ENCODE peak calls at places on chromosomes 2 and 18, in ten cellular contexts. One of them, this sample, is unnamed.

GRCh38 chr2:157302492-157303099 is 23.0 kb downstream of the ERMN start:
- DNase-seq in NT2/D1: no peak
- DNase-seq in trophoblast cell: peak
- DNase-seq in CD8-positive, alpha-beta memory T cell: peak
- DNase-seq in Jurkat, Clone E6-1: peak
- DNase-seq in tibial artery: no peak
- DNase-seq in body of pancreas: peak
- DNase-seq in neural progenitor cell: peak
- DNase-seq in brain microvascular endothelial cell: peak
- DNase-seq in cardiac muscle cell: peak
- DNase-seq in this sample: no peak

GRCh38 chr18:46265190-46266156 is 161.3 kb downstream of the HAUS1 start:
- DNase-seq in CD8-positive, alpha-beta memory T cell: no peak
- DNase-seq in cardiac muscle cell: no peak
- DNase-seq in brain microvascular endothelial cell: peak
- DNase-seq in body of pancreas: no peak
- DNase-seq in Jurkat, Clone E6-1: no peak
- DNase-seq in trophoblast cell: no peak
- DNase-seq in tibial artery: no peak
- DNase-seq in NT2/D1: no peak
- DNase-seq in neural progenitor cell: no peak
- DNase-seq in this sample: no peak

GRCh38 chr18:8967573-8967972 is 134.9 kb upstream of the NDUFV2 start:
- DNase-seq in Jurkat, Clone E6-1: no peak
- DNase-seq in CD8-positive, alpha-beta memory T cell: no peak
- DNase-seq in brain microvascular endothelial cell: no peak
- DNase-seq in tibial artery: no peak
- DNase-seq in trophoblast cell: no peak
- DNase-seq in cardiac muscle cell: no peak
- DNase-seq in body of pancreas: no peak
- DNase-seq in NT2/D1: no peak
- DNase-seq in neural progenitor cell: no peak
- DNase-seq in this sample: no peak

GRCh38 chr2:189213226-189213625 is 33.7 kb upstream of the COL5A2 start:
- DNase-seq in Jurkat, Clone E6-1: no peak
- DNase-seq in brain microvascular endothelial cell: no peak
- DNase-seq in tibial artery: no peak
- DNase-seq in trophoblast cell: no peak
- DNase-seq in neural progenitor cell: no peak
- DNase-seq in CD8-positive, alpha-beta memory T cell: no peak
- DNase-seq in cardiac muscle cell: no peak
- DNase-seq in body of pancreas: no peak
- DNase-seq in NT2/D1: no peak
- DNase-seq in this sample: no peak

GRCh38 chr2:26605969-26606846 is 35.0 kb downstream of the CIB4 start:
- DNase-seq in tibial artery: peak
- DNase-seq in CD8-positive, alpha-beta memory T cell: no peak
- DNase-seq in trophoblast cell: no peak
- DNase-seq in brain microvascular endothelial cell: no peak
- DNase-seq in NT2/D1: no peak
- DNase-seq in Jurkat, Clone E6-1: no peak
- DNase-seq in cardiac muscle cell: no peak
- DNase-seq in body of pancreas: no peak
- DNase-seq in neural progenitor cell: no peak
- DNase-seq in this sample: no peak

GRCh38 chr2:157498501-157498900 is 54.6 kb upstream of the CYTIP start:
- DNase-seq in brain microvascular endothelial cell: no peak
- DNase-seq in body of pancreas: no peak
- DNase-seq in trophoblast cell: no peak
- DNase-seq in neural progenitor cell: no peak
- DNase-seq in cardiac muscle cell: no peak
- DNase-seq in CD8-positive, alpha-beta memory T cell: no peak
- DNase-seq in tibial artery: no peak
- DNase-seq in NT2/D1: no peak
- DNase-seq in Jurkat, Clone E6-1: no peak
- DNase-seq in this sample: no peak

GRCh38 chr2:122851972-122852531 is 1096.6 kb downstream of the TSN start:
- DNase-seq in CD8-positive, alpha-beta memory T cell: no peak
- DNase-seq in Jurkat, Clone E6-1: no peak
- DNase-seq in tibial artery: no peak
- DNase-seq in trophoblast cell: no peak
- DNase-seq in neural progenitor cell: no peak
- DNase-seq in cardiac muscle cell: no peak
- DNase-seq in NT2/D1: no peak
- DNase-seq in body of pancreas: no peak
- DNase-seq in brain microvascular endothelial cell: no peak
- DNase-seq in this sample: no peak

GRCh38 chr18:32019251-32019943 is 772 bp downstream of the RNF125 start:
- DNase-seq in Jurkat, Clone E6-1: peak
- DNase-seq in NT2/D1: peak
- DNase-seq in brain microvascular endothelial cell: peak
- DNase-seq in neural progenitor cell: peak
- DNase-seq in tibial artery: peak
- DNase-seq in trophoblast cell: no peak
- DNase-seq in CD8-positive, alpha-beta memory T cell: peak
- DNase-seq in cardiac muscle cell: peak
- DNase-seq in body of pancreas: peak
- DNase-seq in this sample: no peak

GRCh38 chr18:48022531-48023330 is 92.3 kb upstream of the SMAD2 start:
- DNase-seq in trophoblast cell: peak
- DNase-seq in neural progenitor cell: peak
- DNase-seq in CD8-positive, alpha-beta memory T cell: no peak
- DNase-seq in brain microvascular endothelial cell: peak
- DNase-seq in body of pancreas: no peak
- DNase-seq in tibial artery: peak
- DNase-seq in NT2/D1: peak
- DNase-seq in Jurkat, Clone E6-1: peak
- DNase-seq in cardiac muscle cell: peak
- DNase-seq in this sample: no peak

GRCh38 chr2:234916674-234917073 is 35.1 kb upstream of the SH3BP4 start:
- DNase-seq in neural progenitor cell: no peak
- DNase-seq in Jurkat, Clone E6-1: no peak
- DNase-seq in trophoblast cell: no peak
- DNase-seq in cardiac muscle cell: no peak
- DNase-seq in tibial artery: no peak
- DNase-seq in brain microvascular endothelial cell: no peak
- DNase-seq in body of pancreas: no peak
- DNase-seq in NT2/D1: no peak
- DNase-seq in CD8-positive, alpha-beta memory T cell: no peak
- DNase-seq in this sample: no peak

GRCh38 chr2:58239243-58239642 is 1.9 kb downstream of the FANCL start:
- DNase-seq in cardiac muscle cell: no peak
- DNase-seq in brain microvascular endothelial cell: no peak
- DNase-seq in NT2/D1: no peak
- DNase-seq in neural progenitor cell: no peak
- DNase-seq in trophoblast cell: no peak
- DNase-seq in Jurkat, Clone E6-1: no peak
- DNase-seq in tibial artery: no peak
- DNase-seq in CD8-positive, alpha-beta memory T cell: no peak
- DNase-seq in body of pancreas: no peak
- DNase-seq in this sample: no peak
- H3K4me3 ChIP-seq in cardiac muscle cell: no peak
- H3K4me3 ChIP-seq in brain microvascular endothelial cell: no peak
- H3K4me3 ChIP-seq in NT2/D1: peak
- H3K4me3 ChIP-seq in neural progenitor cell: peak
- H3K4me3 ChIP-seq in trophoblast cell: no peak
- H3K4me3 ChIP-seq in Jurkat, Clone E6-1: no peak
- H3K4me3 ChIP-seq in tibial artery: no peak
- H3K4me3 ChIP-seq in CD8-positive, alpha-beta memory T cell: no peak
- H3K4me3 ChIP-seq in body of pancreas: no peak
- H3K4me3 ChIP-seq in this sample: no peak

GRCh38 chr2:237598468-237599208 is 8.1 kb upstream of the RAB17 start:
- DNase-seq in body of pancreas: no peak
- DNase-seq in trophoblast cell: no peak
- DNase-seq in CD8-positive, alpha-beta memory T cell: no peak
- DNase-seq in tibial artery: no peak
- DNase-seq in Jurkat, Clone E6-1: no peak
- DNase-seq in neural progenitor cell: no peak
- DNase-seq in cardiac muscle cell: no peak
- DNase-seq in brain microvascular endothelial cell: no peak
- DNase-seq in NT2/D1: no peak
- DNase-seq in this sample: no peak

GRCh38 chr2:237601453-237602116 is 11.1 kb upstream of the RAB17 start:
- DNase-seq in Jurkat, Clone E6-1: no peak
- DNase-seq in brain microvascular endothelial cell: no peak
- DNase-seq in neural progenitor cell: peak
- DNase-seq in tibial artery: no peak
- DNase-seq in trophoblast cell: no peak
- DNase-seq in cardiac muscle cell: peak
- DNase-seq in body of pancreas: no peak
- DNase-seq in NT2/D1: peak
- DNase-seq in CD8-positive, alpha-beta memory T cell: no peak
- DNase-seq in this sample: no peak

GRCh38 chr2:237597680-237598145 is 7.2 kb upstream of the RAB17 start:
- DNase-seq in tibial artery: no peak
- DNase-seq in cardiac muscle cell: no peak
- DNase-seq in body of pancreas: no peak
- DNase-seq in brain microvascular endothelial cell: no peak
- DNase-seq in CD8-positive, alpha-beta memory T cell: no peak
- DNase-seq in trophoblast cell: no peak
- DNase-seq in neural progenitor cell: no peak
- DNase-seq in NT2/D1: no peak
- DNase-seq in Jurkat, Clone E6-1: no peak
- DNase-seq in this sample: no peak

GRCh38 chr2:237600205-237600846 is 9.8 kb upstream of the RAB17 start:
- DNase-seq in NT2/D1: no peak
- DNase-seq in trophoblast cell: no peak
- DNase-seq in neural progenitor cell: no peak
- DNase-seq in cardiac muscle cell: no peak
- DNase-seq in CD8-positive, alpha-beta memory T cell: no peak
- DNase-seq in body of pancreas: no peak
- DNase-seq in tibial artery: peak
- DNase-seq in Jurkat, Clone E6-1: no peak
- DNase-seq in brain microvascular endothelial cell: peak
- DNase-seq in this sample: peak

GRCh38 chr2:237599465-237600110 is 9.1 kb upstream of the RAB17 start:
- DNase-seq in trophoblast cell: no peak
- DNase-seq in Jurkat, Clone E6-1: no peak
- DNase-seq in cardiac muscle cell: no peak
- DNase-seq in brain microvascular endothelial cell: no peak
- DNase-seq in CD8-positive, alpha-beta memory T cell: no peak
- DNase-seq in neural progenitor cell: no peak
- DNase-seq in body of pancreas: no peak
- DNase-seq in NT2/D1: no peak
- DNase-seq in tibial artery: no peak
- DNase-seq in this sample: no peak
- H3K4me3 ChIP-seq in trophoblast cell: no peak
- H3K4me3 ChIP-seq in Jurkat, Clone E6-1: no peak
- H3K4me3 ChIP-seq in cardiac muscle cell: no peak
- H3K4me3 ChIP-seq in brain microvascular endothelial cell: no peak
- H3K4me3 ChIP-seq in CD8-positive, alpha-beta memory T cell: no peak
- H3K4me3 ChIP-seq in neural progenitor cell: no peak
- H3K4me3 ChIP-seq in body of pancreas: no peak
- H3K4me3 ChIP-seq in NT2/D1: no peak
- H3K4me3 ChIP-seq in tibial artery: peak
- H3K4me3 ChIP-seq in this sample: peak

GRCh38 chr2:219057709-219058540 is 2.8 kb downstream of the IHH start:
- DNase-seq in body of pancreas: peak
- DNase-seq in neural progenitor cell: peak
- DNase-seq in CD8-positive, alpha-beta memory T cell: peak
- DNase-seq in NT2/D1: peak
- DNase-seq in cardiac muscle cell: peak
- DNase-seq in trophoblast cell: peak
- DNase-seq in brain microvascular endothelial cell: peak
- DNase-seq in tibial artery: peak
- DNase-seq in Jurkat, Clone E6-1: peak
- DNase-seq in this sample: peak

GRCh38 chr2:219060821-219061791 is at the start of gene IHH:
- DNase-seq in cardiac muscle cell: peak
- DNase-seq in tibial artery: no peak
- DNase-seq in body of pancreas: peak
- DNase-seq in Jurkat, Clone E6-1: no peak
- DNase-seq in brain microvascular endothelial cell: no peak
- DNase-seq in neural progenitor cell: peak
- DNase-seq in NT2/D1: peak
- DNase-seq in CD8-positive, alpha-beta memory T cell: no peak
- DNase-seq in trophoblast cell: no peak
- DNase-seq in this sample: no peak

GRCh38 chr2:219058541-219059374 is 2.0 kb downstream of the IHH start:
- DNase-seq in body of pancreas: peak
- DNase-seq in neural progenitor cell: peak
- DNase-seq in cardiac muscle cell: peak
- DNase-seq in tibial artery: peak
- DNase-seq in CD8-positive, alpha-beta memory T cell: no peak
- DNase-seq in trophoblast cell: no peak
- DNase-seq in Jurkat, Clone E6-1: no peak
- DNase-seq in NT2/D1: no peak
- DNase-seq in brain microvascular endothelial cell: no peak
- DNase-seq in this sample: no peak

GRCh38 chr2:219059725-219060682 is 717 bp downstream of the IHH start:
- DNase-seq in trophoblast cell: no peak
- DNase-seq in brain microvascular endothelial cell: no peak
- DNase-seq in tibial artery: peak
- DNase-seq in NT2/D1: no peak
- DNase-seq in body of pancreas: peak
- DNase-seq in cardiac muscle cell: no peak
- DNase-seq in neural progenitor cell: peak
- DNase-seq in Jurkat, Clone E6-1: no peak
- DNase-seq in CD8-positive, alpha-beta memory T cell: no peak
- DNase-seq in this sample: no peak

DNA sequence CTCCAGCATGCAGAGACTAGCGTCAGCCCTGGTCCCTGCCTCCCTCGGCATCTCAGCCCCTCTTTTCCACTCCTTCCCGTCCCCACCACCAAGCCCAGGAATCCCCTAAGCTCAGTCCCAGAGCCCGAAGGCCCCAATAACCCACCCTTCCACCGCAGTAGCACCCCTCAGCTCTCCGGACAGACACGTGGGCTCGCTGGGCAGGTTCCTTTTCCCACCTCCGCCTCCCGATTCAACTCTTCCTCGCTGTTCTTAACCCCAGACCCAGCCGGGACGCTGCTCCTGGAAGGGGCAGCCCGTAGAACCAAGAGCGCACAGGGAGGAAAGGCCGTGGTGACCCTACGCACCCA is 1.4 kb downstream of the IHH start:
- DNase-seq in brain microvascular endothelial cell: no peak
- DNase-seq in NT2/D1: no peak
- DNase-seq in neural progenitor cell: peak
- DNase-seq in tibial artery: no peak
- DNase-seq in cardiac muscle cell: no peak
- DNase-seq in body of pancreas: no peak
- DNase-seq in trophoblast cell: no peak
- DNase-seq in CD8-positive, alpha-beta memory T cell: no peak
- DNase-seq in Jurkat, Clone E6-1: no peak
- DNase-seq in this sample: no peak
- H3K4me3 ChIP-seq in brain microvascular endothelial cell: no peak
- H3K4me3 ChIP-seq in NT2/D1: no peak
- H3K4me3 ChIP-seq in neural progenitor cell: no peak
- H3K4me3 ChIP-seq in tibial artery: peak
- H3K4me3 ChIP-seq in cardiac muscle cell: no peak
- H3K4me3 ChIP-seq in body of pancreas: no peak
- H3K4me3 ChIP-seq in trophoblast cell: no peak
- H3K4me3 ChIP-seq in CD8-positive, alpha-beta memory T cell: no peak
- H3K4me3 ChIP-seq in Jurkat, Clone E6-1: no peak
- H3K4me3 ChIP-seq in this sample: no peak

DNA sequence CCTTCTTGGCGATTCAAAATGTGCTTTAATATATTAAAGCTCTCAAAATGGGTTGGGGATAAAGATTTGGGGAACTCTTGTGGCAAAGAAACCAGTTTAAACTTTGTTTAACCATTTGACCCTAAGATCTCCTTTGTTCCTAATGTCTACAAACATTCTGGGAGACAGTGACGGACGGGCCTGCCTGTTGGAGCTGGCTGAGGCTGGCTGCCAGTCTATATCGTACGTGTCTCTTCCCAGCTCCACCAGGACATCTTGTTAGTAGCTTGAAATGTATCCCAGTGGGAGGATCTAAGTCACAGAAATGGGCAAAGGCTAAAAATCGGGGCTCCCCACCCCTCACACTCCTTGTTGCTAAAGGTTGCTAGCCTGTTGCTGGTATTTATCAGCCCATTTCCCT is 30.7 kb downstream of the ZNF532 start:
- DNase-seq in NT2/D1: no peak
- DNase-seq in neural progenitor cell: no peak
- DNase-seq in brain microvascular endothelial cell: no peak
- DNase-seq in trophoblast cell: no peak
- DNase-seq in CD8-positive, alpha-beta memory T cell: no peak
- DNase-seq in cardiac muscle cell: no peak
- DNase-seq in Jurkat, Clone E6-1: no peak
- DNase-seq in body of pancreas: no peak
- DNase-seq in tibial artery: no peak
- DNase-seq in this sample: no peak
- H3K4me3 ChIP-seq in NT2/D1: no peak
- H3K4me3 ChIP-seq in neural progenitor cell: no peak
- H3K4me3 ChIP-seq in brain microvascular endothelial cell: no peak
- H3K4me3 ChIP-seq in trophoblast cell: no peak
- H3K4me3 ChIP-seq in CD8-positive, alpha-beta memory T cell: no peak
- H3K4me3 ChIP-seq in cardiac muscle cell: no peak
- H3K4me3 ChIP-seq in Jurkat, Clone E6-1: no peak
- H3K4me3 ChIP-seq in body of pancreas: no peak
- H3K4me3 ChIP-seq in tibial artery: no peak
- H3K4me3 ChIP-seq in this sample: no peak